ENCODE peak calls at places on chromosomes 12 and 14, in four cellular contexts. One of them, this sample, is unnamed.

GRCh38 chr12:57340104-57340503 is 89.1 kb upstream of the STAC3 start:
- DNase-seq in cardiac fibroblast: peak
- DNase-seq in RWPE1: no peak
- DNase-seq in psoas muscle: peak
- DNase-seq in this sample: no peak

GRCh38 chr12:122126713-122127597 is 47.1 kb downstream of the IL31 start:
- DNase-seq in RWPE1: no peak
- DNase-seq in psoas muscle: no peak
- DNase-seq in cardiac fibroblast: no peak
- DNase-seq in this sample: no peak

GRCh38 chr14:65879218-65880009 is 466.9 kb downstream of the FUT8 start:
- DNase-seq in RWPE1: peak
- DNase-seq in psoas muscle: no peak
- DNase-seq in cardiac fibroblast: peak
- DNase-seq in this sample: no peak

GRCh38 chr12:105020241-105020962 is 34.3 kb downstream of the NOPCHAP1 start:
- DNase-seq in cardiac fibroblast: no peak
- DNase-seq in psoas muscle: no peak
- DNase-seq in RWPE1: no peak
- DNase-seq in this sample: no peak

GRCh38 chr12:79344855-79345840 is 345.6 kb downstream of the PAWR start:
- DNase-seq in RWPE1: peak
- DNase-seq in psoas muscle: no peak
- DNase-seq in cardiac fibroblast: peak
- DNase-seq in this sample: no peak

GRCh38 chr12:57133916-57134315 is 5.6 kb downstream of the LRP1 start:
- DNase-seq in RWPE1: no peak
- DNase-seq in psoas muscle: peak
- DNase-seq in cardiac fibroblast: no peak
- DNase-seq in this sample: no peak

GRCh38 chr12:130737731-130738130 is 21.6 kb upstream of the RIMBP2 start:
- DNase-seq in cardiac fibroblast: no peak
- DNase-seq in psoas muscle: no peak
- DNase-seq in RWPE1: no peak
- DNase-seq in this sample: peak

GRCh38 chr12:75459755-75460154 is 20.8 kb upstream of the GLIPR1 start:
- DNase-seq in RWPE1: no peak
- DNase-seq in psoas muscle: no peak
- DNase-seq in cardiac fibroblast: no peak
- DNase-seq in this sample: no peak

GRCh38 chr12:50415899-50416479 is 15.3 kb downstream of the LARP4 start:
- DNase-seq in cardiac fibroblast: no peak
- DNase-seq in RWPE1: no peak
- DNase-seq in psoas muscle: no peak
- DNase-seq in this sample: peak

GRCh38 chr12:127145929-127146789 is 1120.8 kb upstream of the TMEM132C start:
- DNase-seq in cardiac fibroblast: peak
- DNase-seq in psoas muscle: peak
- DNase-seq in RWPE1: peak
- DNase-seq in this sample: no peak

GRCh38 chr14:96357216-96357615 is 5.9 kb downstream of the ATG2B start:
- DNase-seq in psoas muscle: no peak
- DNase-seq in RWPE1: no peak
- DNase-seq in cardiac fibroblast: no peak
- DNase-seq in this sample: no peak
- TF ChIP-seq CTCF in psoas muscle: no peak
- TF ChIP-seq CTCF in RWPE1: no peak
- TF ChIP-seq CTCF in cardiac fibroblast: no peak
- TF ChIP-seq CTCF in this sample: no peak

DNA sequence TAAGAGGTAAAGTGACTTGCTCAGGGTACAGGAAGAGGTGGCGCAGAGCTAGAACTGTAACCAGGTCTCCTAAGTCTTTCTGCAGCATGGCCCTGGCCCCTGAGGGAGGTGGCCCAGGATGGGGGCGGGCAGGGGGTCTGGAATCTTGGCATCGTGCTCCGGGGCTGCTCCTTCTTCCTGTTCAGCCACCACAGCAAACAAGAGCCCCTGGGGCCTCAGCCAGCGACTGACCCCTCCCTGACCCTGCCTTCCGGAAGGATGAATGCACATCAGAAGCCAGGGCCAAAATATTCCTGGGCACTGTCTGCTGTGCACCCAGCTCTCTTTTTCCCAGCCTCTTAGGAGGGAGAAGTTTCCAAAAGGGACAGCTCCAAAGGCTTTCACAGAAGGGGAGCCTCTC is 242.8 kb downstream of the DPF3 start:
- DNase-seq in cardiac fibroblast: peak
- DNase-seq in RWPE1: no peak
- DNase-seq in psoas muscle: no peak
- DNase-seq in this sample: no peak
- TF ChIP-seq CTCF in cardiac fibroblast: no peak
- TF ChIP-seq CTCF in RWPE1: no peak
- TF ChIP-seq CTCF in psoas muscle: no peak
- TF ChIP-seq CTCF in this sample: no peak

GRCh38 chr14:74574092-74574438 is 38.0 kb downstream of the LTBP2 start:
- DNase-seq in cardiac fibroblast: no peak
- DNase-seq in RWPE1: no peak
- DNase-seq in psoas muscle: no peak
- DNase-seq in this sample: no peak

GRCh38 chr14:74571901-74572828 is 39.9 kb downstream of the LTBP2 start:
- DNase-seq in cardiac fibroblast: peak
- DNase-seq in RWPE1: peak
- DNase-seq in psoas muscle: peak
- DNase-seq in this sample: peak

GRCh38 chr14:74572829-74573360 is 39.1 kb downstream of the LTBP2 start:
- DNase-seq in RWPE1: no peak
- DNase-seq in cardiac fibroblast: no peak
- DNase-seq in psoas muscle: no peak
- DNase-seq in this sample: no peak

GRCh38 chr14:74574706-74575105 is 37.3 kb downstream of the LTBP2 start:
- DNase-seq in psoas muscle: no peak
- DNase-seq in RWPE1: no peak
- DNase-seq in cardiac fibroblast: no peak
- DNase-seq in this sample: no peak

DNA sequence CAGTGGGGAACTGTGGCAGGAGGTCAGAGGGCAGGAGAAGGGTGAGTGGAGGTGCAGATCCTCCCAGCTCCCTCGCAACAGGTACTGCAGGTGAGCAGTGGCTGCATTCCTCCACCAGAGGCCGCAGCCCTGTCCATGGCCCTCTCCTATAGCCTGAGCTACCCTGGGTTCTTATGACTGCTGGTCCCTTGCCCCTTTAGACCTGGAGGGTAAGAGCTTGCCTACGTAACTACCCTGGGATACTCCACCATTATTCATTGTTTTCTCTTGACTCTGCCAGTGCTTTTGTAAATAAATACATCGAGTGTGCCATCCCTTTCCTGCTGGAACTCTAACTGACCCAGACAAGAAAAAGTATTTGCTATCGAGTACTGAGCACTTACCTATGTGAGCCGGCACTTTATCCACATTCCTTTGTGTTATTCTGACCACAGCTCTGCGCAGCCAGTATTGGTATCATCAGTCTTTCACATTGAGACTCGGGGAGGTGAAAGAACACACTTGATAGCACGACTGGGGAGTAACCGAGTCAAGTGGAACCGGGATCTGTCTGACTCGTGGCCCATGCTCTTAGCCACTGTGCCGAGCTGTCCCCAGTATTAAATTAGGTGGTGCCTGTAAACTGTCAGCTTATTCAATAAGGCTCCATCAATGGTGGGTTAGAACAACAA is 38.5 kb downstream of the LTBP2 start:
- DNase-seq in psoas muscle: no peak
- DNase-seq in RWPE1: peak
- DNase-seq in cardiac fibroblast: no peak
- DNase-seq in this sample: no peak
- TF ChIP-seq CTCF in psoas muscle: no peak
- TF ChIP-seq CTCF in RWPE1: no peak
- TF ChIP-seq CTCF in cardiac fibroblast: no peak
- TF ChIP-seq CTCF in this sample: no peak

GRCh38 chr14:88562831-88563686 is at the start of gene ZC3H14:
- DNase-seq in cardiac fibroblast: peak
- DNase-seq in RWPE1: peak
- DNase-seq in psoas muscle: peak
- DNase-seq in this sample: peak

GRCh38 chr14:88563845-88564244 is 1.0 kb downstream of the ZC3H14 start:
- DNase-seq in cardiac fibroblast: no peak
- DNase-seq in psoas muscle: no peak
- DNase-seq in RWPE1: no peak
- DNase-seq in this sample: no peak

GRCh38 chr14:88556581-88556980 is 1.8 kb upstream of the PTPN21 start:
- DNase-seq in psoas muscle: no peak
- DNase-seq in RWPE1: no peak
- DNase-seq in cardiac fibroblast: no peak
- DNase-seq in this sample: no peak

GRCh38 chr14:88562532-88562830 is 356 bp upstream of the ZC3H14 start:
- DNase-seq in psoas muscle: no peak
- DNase-seq in RWPE1: no peak
- DNase-seq in cardiac fibroblast: no peak
- DNase-seq in this sample: no peak

DNA sequence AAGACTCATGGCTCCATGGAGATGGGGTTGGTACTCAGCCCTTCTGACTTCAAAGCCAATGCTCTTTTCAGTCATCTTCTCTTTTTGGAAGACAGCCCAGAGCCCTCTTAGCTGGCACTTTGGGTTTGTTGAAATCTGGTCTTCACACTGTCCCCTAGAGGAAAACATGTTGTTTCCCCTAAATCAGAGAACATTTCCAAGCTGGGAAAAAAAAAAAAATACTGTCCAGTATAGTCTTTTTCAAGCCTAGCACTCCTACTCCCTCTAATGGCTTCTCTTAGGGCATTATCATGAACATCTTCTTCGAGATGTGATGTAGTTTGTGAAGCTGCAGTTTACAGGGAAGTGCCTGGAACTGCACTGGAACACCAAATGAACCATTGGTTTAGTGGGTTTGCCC is 3.0 kb upstream of the ZC3H14 start:
- DNase-seq in cardiac fibroblast: peak
- DNase-seq in psoas muscle: no peak
- DNase-seq in RWPE1: no peak
- DNase-seq in this sample: no peak
- TF ChIP-seq CTCF in cardiac fibroblast: peak
- TF ChIP-seq CTCF in psoas muscle: peak
- TF ChIP-seq CTCF in RWPE1: no peak
- TF ChIP-seq CTCF in this sample: no peak

GRCh38 chr14:64636980-64637429 is 67.2 kb upstream of the PLEKHG3 start:
- DNase-seq in psoas muscle: no peak
- DNase-seq in RWPE1: no peak
- DNase-seq in cardiac fibroblast: no peak
- DNase-seq in this sample: no peak
- TF ChIP-seq CTCF in psoas muscle: no peak
- TF ChIP-seq CTCF in RWPE1: peak
- TF ChIP-seq CTCF in cardiac fibroblast: no peak
- TF ChIP-seq CTCF in this sample: no peak

DNA sequence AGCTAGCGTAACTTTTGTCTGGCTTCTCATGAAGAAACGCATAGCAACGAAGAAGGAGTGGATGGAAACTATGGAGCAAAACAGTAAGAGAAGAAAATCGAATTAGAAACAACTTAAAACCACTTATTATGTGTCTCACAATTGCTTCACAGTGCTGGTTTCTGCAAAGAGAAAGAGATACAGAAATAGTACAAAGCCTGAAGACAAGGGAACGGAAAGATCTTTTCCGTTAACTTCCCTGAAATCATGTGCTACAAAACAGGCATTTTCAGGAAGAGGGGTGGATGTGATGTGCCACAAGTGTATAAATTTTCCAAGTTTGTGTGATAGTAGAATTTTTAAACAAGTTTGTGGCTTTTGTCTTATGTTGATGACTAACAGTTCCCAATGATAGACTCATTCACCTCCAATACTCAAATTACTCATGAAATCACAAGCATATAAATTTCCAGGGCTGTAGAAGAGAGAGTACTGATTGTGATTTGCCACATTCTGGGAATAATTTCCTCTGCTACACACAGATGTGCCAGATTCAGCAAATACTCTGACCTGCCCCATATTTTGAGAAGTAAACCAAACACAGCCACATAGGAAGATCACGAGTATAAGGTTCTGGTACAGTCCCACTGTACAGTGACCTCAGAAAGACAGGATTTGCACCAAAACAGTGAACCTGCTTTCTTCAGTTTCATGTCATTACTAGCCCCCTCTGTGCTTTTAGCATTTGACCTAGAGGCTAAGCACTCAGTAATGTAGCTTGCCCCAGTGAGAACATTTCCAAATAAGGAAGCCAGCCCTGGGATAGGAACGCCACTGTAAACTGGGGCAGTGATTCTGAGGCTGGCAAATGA is 41.4 kb upstream of the PPFIA2 start:
- DNase-seq in cardiac fibroblast: no peak
- DNase-seq in psoas muscle: no peak
- DNase-seq in RWPE1: no peak
- DNase-seq in this sample: no peak
- TF ChIP-seq CTCF in cardiac fibroblast: no peak
- TF ChIP-seq CTCF in psoas muscle: no peak
- TF ChIP-seq CTCF in RWPE1: no peak
- TF ChIP-seq CTCF in this sample: no peak

DNA sequence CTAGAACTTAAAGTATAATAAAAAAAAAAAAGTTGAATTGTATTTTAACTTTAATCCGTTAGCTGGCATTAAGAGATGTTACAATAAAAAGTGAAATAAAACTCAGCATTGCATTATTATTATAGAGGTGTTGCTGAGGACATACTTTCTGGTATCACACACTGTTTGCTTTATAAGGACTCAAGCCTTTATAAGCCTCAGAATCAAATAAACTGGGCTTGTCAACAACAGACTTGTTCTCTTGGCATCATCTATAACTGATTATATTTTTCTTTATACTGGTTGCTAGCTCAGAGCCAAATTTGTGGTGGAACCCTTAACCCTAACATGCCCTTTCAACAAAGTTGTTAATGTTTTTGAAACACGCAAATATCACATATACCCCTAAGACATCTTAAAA is 62.3 kb downstream of the DDHD1 start:
- DNase-seq in psoas muscle: no peak
- DNase-seq in RWPE1: no peak
- DNase-seq in cardiac fibroblast: no peak
- DNase-seq in this sample: no peak
- TF ChIP-seq CTCF in psoas muscle: no peak
- TF ChIP-seq CTCF in RWPE1: no peak
- TF ChIP-seq CTCF in cardiac fibroblast: no peak
- TF ChIP-seq CTCF in this sample: no peak